ENCODE peak calls at places on chromosomes 6 and 20, in four cellular contexts. One of them, this sample, is unnamed. For H3K4me1, the result is how much of the 10 kb centered on the place peaks cover.

GRCh38 chr20:17796096-17796563 is 96.4 kb downstream of the BANF2 start:
- DNase-seq in naive thymus-derived CD4-positive, alpha-beta T cell: no peak
- DNase-seq in ascending aorta: peak
- DNase-seq in right cardiac atrium: peak
- DNase-seq in this sample: no peak

GRCh38 chr6:33820243-33820642 is 16.4 kb upstream of the MLN start:
- DNase-seq in ascending aorta: no peak
- DNase-seq in naive thymus-derived CD4-positive, alpha-beta T cell: no peak
- DNase-seq in right cardiac atrium: no peak
- DNase-seq in this sample: no peak

GRCh38 chr6:113854531-113855499 is 2.3 kb upstream of the MARCKS start:
- DNase-seq in right cardiac atrium: peak
- DNase-seq in ascending aorta: no peak
- DNase-seq in naive thymus-derived CD4-positive, alpha-beta T cell: no peak
- DNase-seq in this sample: no peak

GRCh38 chr6:33161354-33162320 is 30.6 kb downstream of the COL11A2 start:
- DNase-seq in ascending aorta: peak
- DNase-seq in naive thymus-derived CD4-positive, alpha-beta T cell: peak
- DNase-seq in right cardiac atrium: peak
- DNase-seq in this sample: no peak

GRCh38 chr20:34522969-34523871 is 7.0 kb downstream of the DYNLRB1 start:
- DNase-seq in naive thymus-derived CD4-positive, alpha-beta T cell: peak
- DNase-seq in right cardiac atrium: no peak
- DNase-seq in ascending aorta: no peak
- DNase-seq in this sample: peak

GRCh38 chr6:41058783-41059181 is 5.8 kb downstream of the APOBEC2 start:
- DNase-seq in ascending aorta: no peak
- DNase-seq in naive thymus-derived CD4-positive, alpha-beta T cell: no peak
- DNase-seq in right cardiac atrium: no peak
- DNase-seq in this sample: no peak

GRCh38 chr6:52603000-52603795 is 26.3 kb upstream of the TRAM2 start:
- DNase-seq in right cardiac atrium: no peak
- DNase-seq in ascending aorta: no peak
- DNase-seq in naive thymus-derived CD4-positive, alpha-beta T cell: no peak
- DNase-seq in this sample: no peak

GRCh38 chr6:168390746-168391400 is 50.1 kb upstream of the SMOC2 start:
- DNase-seq in naive thymus-derived CD4-positive, alpha-beta T cell: no peak
- DNase-seq in ascending aorta: no peak
- DNase-seq in right cardiac atrium: peak
- DNase-seq in this sample: no peak

GRCh38 chr6:37083243-37084138 is 78.0 kb downstream of the FGD2 start:
- DNase-seq in right cardiac atrium: peak
- DNase-seq in ascending aorta: peak
- DNase-seq in naive thymus-derived CD4-positive, alpha-beta T cell: no peak
- DNase-seq in this sample: no peak

GRCh38 chr20:64246616-64247311 is 8.8 kb upstream of the PCMTD2 start:
- DNase-seq in naive thymus-derived CD4-positive, alpha-beta T cell: no peak
- DNase-seq in right cardiac atrium: no peak
- DNase-seq in ascending aorta: no peak
- DNase-seq in this sample: no peak

GRCh38 chr20:4192378-4193048 is 177.2 kb upstream of the RNF24 start:
- DNase-seq in ascending aorta: no peak
- DNase-seq in naive thymus-derived CD4-positive, alpha-beta T cell: no peak
- DNase-seq in right cardiac atrium: no peak
- DNase-seq in this sample: no peak

GRCh38 chr6:168388641-168389633 is 52.0 kb upstream of the SMOC2 start:
- DNase-seq in right cardiac atrium: peak
- DNase-seq in ascending aorta: no peak
- DNase-seq in naive thymus-derived CD4-positive, alpha-beta T cell: no peak
- DNase-seq in this sample: no peak

GRCh38 chr6:82365011-82365751 is 1.6 kb downstream of the TPBG start:
- DNase-seq in right cardiac atrium: peak
- DNase-seq in ascending aorta: no peak
- DNase-seq in naive thymus-derived CD4-positive, alpha-beta T cell: no peak
- DNase-seq in this sample: no peak

GRCh38 chr20:4158466-4159050 is 143.2 kb upstream of the RNF24 start:
- DNase-seq in naive thymus-derived CD4-positive, alpha-beta T cell: no peak
- DNase-seq in ascending aorta: no peak
- DNase-seq in right cardiac atrium: no peak
- DNase-seq in this sample: no peak

GRCh38 chr6:33297956-33298772 is 578 bp downstream of the RGL2 start:
- DNase-seq in ascending aorta: no peak
- DNase-seq in right cardiac atrium: peak
- DNase-seq in naive thymus-derived CD4-positive, alpha-beta T cell: peak
- DNase-seq in this sample: peak

GRCh38 chr6:75458895-75459294 is 34.7 kb downstream of the FILIP1 start:
- DNase-seq in naive thymus-derived CD4-positive, alpha-beta T cell: no peak
- DNase-seq in ascending aorta: no peak
- DNase-seq in right cardiac atrium: no peak
- DNase-seq in this sample: no peak

GRCh38 chr6:100573169-100573568 is 108.4 kb upstream of the SIM1 start:
- DNase-seq in naive thymus-derived CD4-positive, alpha-beta T cell: no peak
- DNase-seq in ascending aorta: no peak
- DNase-seq in right cardiac atrium: no peak
- DNase-seq in this sample: no peak

GRCh38 chr20:55424446-55424845 is 580.9 kb downstream of the CBLN4 start:
- DNase-seq in naive thymus-derived CD4-positive, alpha-beta T cell: no peak
- DNase-seq in right cardiac atrium: no peak
- DNase-seq in ascending aorta: no peak
- DNase-seq in this sample: no peak

GRCh38 chr20:63755933-63756647 is 16.5 kb downstream of the SLC2A4RG start:
- DNase-seq in naive thymus-derived CD4-positive, alpha-beta T cell: no peak
- DNase-seq in right cardiac atrium: no peak
- DNase-seq in ascending aorta: no peak
- DNase-seq in this sample: no peak

GRCh38 chr6:20153194-20153593 is 59.1 kb downstream of the MBOAT1 start:
- DNase-seq in naive thymus-derived CD4-positive, alpha-beta T cell: no peak
- DNase-seq in ascending aorta: no peak
- DNase-seq in right cardiac atrium: no peak
- DNase-seq in this sample: peak

GRCh38 chr6:21185849-21186478 is 407.6 kb upstream of the SOX4 start:
- DNase-seq in right cardiac atrium: no peak
- DNase-seq in ascending aorta: no peak
- DNase-seq in naive thymus-derived CD4-positive, alpha-beta T cell: no peak
- DNase-seq in this sample: peak

GRCh38 chr6:147131728-147132127 is 72.5 kb upstream of the STXBP5 start:
- DNase-seq in right cardiac atrium: no peak
- DNase-seq in ascending aorta: no peak
- DNase-seq in naive thymus-derived CD4-positive, alpha-beta T cell: no peak
- DNase-seq in this sample: no peak

GRCh38 chr6:123821112-123821511 is 17.4 kb downstream of the NKAIN2 start:
- DNase-seq in right cardiac atrium: no peak
- DNase-seq in naive thymus-derived CD4-positive, alpha-beta T cell: no peak
- DNase-seq in ascending aorta: no peak
- DNase-seq in this sample: no peak

GRCh38 chr20:14142964-14143627 is 147.8 kb downstream of the MACROD2 start:
- DNase-seq in ascending aorta: no peak
- DNase-seq in naive thymus-derived CD4-positive, alpha-beta T cell: no peak
- DNase-seq in right cardiac atrium: no peak
- DNase-seq in this sample: no peak

DNA sequence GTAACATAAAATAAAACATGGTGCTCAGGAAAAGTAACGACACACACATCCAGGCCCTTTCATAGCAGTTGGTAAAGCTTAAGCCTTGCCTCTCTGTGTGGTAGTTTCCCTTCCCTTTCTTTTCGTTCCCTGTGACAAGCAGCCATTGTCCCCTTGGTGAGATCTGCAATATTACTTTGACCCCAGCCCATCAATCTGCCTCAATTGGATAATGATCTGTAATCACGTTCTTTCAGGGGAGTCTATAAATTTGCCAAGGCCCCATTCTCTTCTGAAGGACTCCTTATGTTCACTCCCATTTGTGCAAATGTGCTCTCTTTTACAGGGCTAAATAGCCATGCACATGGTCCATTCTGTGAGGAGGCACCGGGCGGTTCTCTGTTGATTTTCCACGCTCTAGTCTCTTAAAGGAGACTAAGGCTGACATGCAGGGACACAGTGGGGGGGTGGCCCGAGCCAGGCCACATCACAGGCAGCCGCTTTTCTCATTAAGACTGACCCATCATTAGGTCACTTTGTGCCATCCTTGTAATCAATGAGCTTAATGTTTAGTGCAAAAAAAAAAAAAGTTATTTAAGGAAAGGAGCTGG is 660.4 kb upstream of the SLC35B3 start:
- DNase-seq in naive thymus-derived CD4-positive, alpha-beta T cell: no peak
- DNase-seq in ascending aorta: no peak
- DNase-seq in right cardiac atrium: no peak
- DNase-seq in this sample: no peak
- H3K4me3 ChIP-seq in naive thymus-derived CD4-positive, alpha-beta T cell: no peak
- H3K4me3 ChIP-seq in ascending aorta: no peak
- H3K4me3 ChIP-seq in right cardiac atrium: no peak
- H3K4me3 ChIP-seq in this sample: no peak

GRCh38 chr20:50673146-50673830 is 18.1 kb downstream of the RIPOR3 start:
- DNase-seq in ascending aorta: no peak
- DNase-seq in right cardiac atrium: no peak
- DNase-seq in naive thymus-derived CD4-positive, alpha-beta T cell: no peak
- DNase-seq in this sample: no peak

GRCh38 chr20:50675671-50676376 is 15.5 kb downstream of the RIPOR3 start:
- DNase-seq in ascending aorta: no peak
- DNase-seq in naive thymus-derived CD4-positive, alpha-beta T cell: no peak
- DNase-seq in right cardiac atrium: no peak
- DNase-seq in this sample: no peak

GRCh38 chr20:50671626-50672025 is 19.7 kb downstream of the RIPOR3 start:
- DNase-seq in right cardiac atrium: no peak
- DNase-seq in naive thymus-derived CD4-positive, alpha-beta T cell: no peak
- DNase-seq in ascending aorta: no peak
- DNase-seq in this sample: no peak

GRCh38 chr20:50672400-50673145 is 18.8 kb downstream of the RIPOR3 start:
- DNase-seq in naive thymus-derived CD4-positive, alpha-beta T cell: no peak
- DNase-seq in right cardiac atrium: no peak
- DNase-seq in ascending aorta: no peak
- DNase-seq in this sample: no peak

GRCh38 chr20:50673831-50674825 is 17.2 kb downstream of the RIPOR3 start:
- DNase-seq in ascending aorta: no peak
- DNase-seq in right cardiac atrium: no peak
- DNase-seq in naive thymus-derived CD4-positive, alpha-beta T cell: no peak
- DNase-seq in this sample: no peak
- H3K4me1 ChIP-seq in ascending aorta: under half
- H3K4me1 ChIP-seq in right cardiac atrium: under half
- H3K4me1 ChIP-seq in naive thymus-derived CD4-positive, alpha-beta T cell: under half
- H3K4me1 ChIP-seq in this sample: under half

GRCh38 chr6:89817481-89817880 is 2.1 kb downstream of the MDN1 start:
- DNase-seq in ascending aorta: no peak
- DNase-seq in naive thymus-derived CD4-positive, alpha-beta T cell: no peak
- DNase-seq in right cardiac atrium: no peak
- DNase-seq in this sample: peak
- H3K4me3 ChIP-seq in ascending aorta: no peak
- H3K4me3 ChIP-seq in naive thymus-derived CD4-positive, alpha-beta T cell: no peak
- H3K4me3 ChIP-seq in right cardiac atrium: no peak
- H3K4me3 ChIP-seq in this sample: peak

GRCh38 chr20:829531-829930 is 4.0 kb upstream of the FAM110A start:
- DNase-seq in ascending aorta: no peak
- DNase-seq in right cardiac atrium: no peak
- DNase-seq in naive thymus-derived CD4-positive, alpha-beta T cell: no peak
- DNase-seq in this sample: no peak
- H3K4me1 ChIP-seq in ascending aorta: under half
- H3K4me1 ChIP-seq in right cardiac atrium: under half
- H3K4me1 ChIP-seq in naive thymus-derived CD4-positive, alpha-beta T cell: under half
- H3K4me1 ChIP-seq in this sample: under half

This sample was measured in NT2/D1.